ENCODE peak calls at places on chromosomes 6 and 20, in seven cellular contexts. Z is BE2C; C is epithelial cell of esophagus; T is activated T-cell treated with anti-CD3 and anti-CD28 coated beads, Interleukin-2, amount 50 U/mL, for 24 hours; P is NCI-H748 treated with DMSO at 0.1 percent for 48 hours; A is cardiac muscle cell; K is GM06990. N is an unnamed sample.

GRCh38 chr20:4154958-4155411 is 139.6 kb upstream of the RNF24 start:
- DNase-seq in C (no peak), Z (peak; percentile 25), T (no peak), P (no peak), A (no peak), K (no peak), N (no peak)

GRCh38 chr6:42942444-42942843 is 13.2 kb downstream of the CNPY3 start:
- DNase-seq in C (no peak), Z (no peak), T (no peak), P (no peak), A (no peak), K (no peak), N (no peak)

GRCh38 chr20:61736751-61737310 is 328.9 kb downstream of the TAF4 start:
- DNase-seq in T (no peak), K (no peak), C (no peak), A (no peak), Z (no peak), P (no peak), N (no peak)

GRCh38 chr20:8914421-8914820 is 154.5 kb upstream of the PLCB4 start:
- DNase-seq in C (no peak), P (no peak), K (no peak), Z (no peak), T (no peak), A (no peak), N (no peak)

GRCh38 chr6:11042025-11042749 is 1.9 kb downstream of the ELOVL2 start:
- DNase-seq in Z (no peak), T (no peak), A (no peak), P (no peak), C (no peak), K (no peak), N (no peak)

GRCh38 chr20:43554369-43554768 is 4.5 kb upstream of the SGK2 start:
- DNase-seq in T (no peak), P (no peak), C (no peak), Z (no peak), K (no peak), A (no peak), N (no peak)

GRCh38 chr20:13692802-13693736 is 54.3 kb upstream of the TASP1 start:
- DNase-seq in Z (no peak), A (no peak), T (no peak), C (no peak), K (no peak), P (no peak), N (no peak)

GRCh38 chr6:19803331-19804330 is 33.5 kb upstream of the ID4 start:
- DNase-seq in T (no peak), K (no peak), A (no peak), Z (no peak), P (peak; percentile 75), C (no peak), N (no peak)

GRCh38 chr20:13684566-13685222 is 46.0 kb upstream of the TASP1 start:
- DNase-seq in A (no peak), Z (no peak), K (peak; percentile 69), C (peak; percentile 14), P (no peak), T (no peak), N (no peak)

GRCh38 chr6:144725731-144726522 is 440.8 kb downstream of the UTRN start:
- DNase-seq in P (no peak), C (peak; percentile 51), K (no peak), T (peak; percentile 40), A (no peak), Z (no peak), N (no peak)

GRCh38 chr6:39980839-39981580 is 46.7 kb upstream of the MOCS1 start:
- DNase-seq in A (peak; percentile 71), K (no peak), Z (peak; percentile 20), T (no peak), C (peak; percentile 46), P (no peak), N (peak; percentile 24)

GRCh38 chr6:107784669-107785068 is 39.4 kb downstream of the SCML4 start:
- DNase-seq in K (no peak), P (no peak), A (no peak), T (peak; percentile 51), Z (no peak), C (no peak), N (no peak)

GRCh38 chr6:26609463-26609862 is 12.7 kb downstream of the ABT1 start:
- DNase-seq in K (no peak), Z (no peak), T (no peak), P (no peak), A (no peak), C (no peak), N (no peak)

GRCh38 chr6:8633762-8634161 is 198.4 kb upstream of the SLC35B3 start:
- DNase-seq in T (no peak), A (no peak), Z (no peak), P (no peak), C (peak; percentile 79), K (no peak), N (no peak)

GRCh38 chr20:57473246-57474042 is 51.5 kb downstream of the CTCFL start:
- DNase-seq in C (peak; percentile 39), K (peak; percentile 76), A (no peak), P (no peak), Z (no peak), T (no peak), N (peak; percentile 21)

GRCh38 chr6:169529931-169530761 is 171.7 kb downstream of the WDR27 start:
- DNase-seq in A (no peak), Z (no peak), K (no peak), T (no peak), C (no peak), P (no peak), N (no peak)

GRCh38 chr6:17472653-17473183 is 79.3 kb downstream of the CAP2 start:
- DNase-seq in T (no peak), Z (no peak), K (no peak), C (no peak), P (peak; percentile 90), A (peak; percentile 8), N (no peak)

GRCh38 chr6:21527731-21528130 is 65.8 kb upstream of the SOX4 start:
- DNase-seq in T (no peak), K (no peak), Z (no peak), A (no peak), C (no peak), P (no peak), N (no peak)

GRCh38 chr20:5919634-5920544 is 30.4 kb downstream of the TRMT6 start:
- DNase-seq in A (no peak), P (no peak), T (no peak), Z (no peak), K (no peak), C (peak; percentile 74), N (no peak)

GRCh38 chr6:6736753-6737654 is 148.5 kb downstream of the LY86 start:
- DNase-seq in A (no peak), K (no peak), Z (peak; percentile 84), C (no peak), T (no peak), P (no peak), N (peak; percentile 81)

GRCh38 chr20:50371878-50372769 is 138.1 kb upstream of the PTPN1 start:
- DNase-seq in T (no peak), Z (no peak), A (no peak), C (peak; percentile 77), K (no peak), P (no peak), N (no peak)

GRCh38 chr6:148780918-148781436 is 34.1 kb downstream of the UST start:
- DNase-seq in P (no peak), K (peak; percentile 56), A (peak; percentile 53), Z (no peak), T (no peak), C (no peak), N (no peak)

GRCh38 chr6:124772733-124773319 is 189.4 kb upstream of the RNF217 start:
- DNase-seq in Z (no peak), A (peak; percentile 15), K (no peak), P (no peak), T (no peak), C (no peak), N (no peak)

GRCh38 chr6:118912646-118913045 is 18.7 kb downstream of the ASF1A start:
- DNase-seq in K (no peak), C (no peak), Z (no peak), P (peak; percentile 24), T (no peak), A (no peak), N (no peak)

GRCh38 chr6:151009576-151009975 is 144.1 kb downstream of the MTHFD1L start:
- DNase-seq in K (no peak), T (no peak), P (no peak), A (no peak), Z (no peak), C (no peak), N (peak; percentile 27)

GRCh38 chr6:6610031-6610591 is 21.6 kb downstream of the LY86 start:
- DNase-seq in P (no peak), K (peak; percentile 73), T (peak; percentile 57), Z (no peak), C (no peak), A (no peak), N (no peak)

N was measured in WTC11.